ENCODE peak calls at places on chromosomes 4 and X, in six cellular contexts. One of them, this sample, is unnamed.

GRCh38 chr4:2537011-2537830 is 774 bp downstream of the FAM193A start:
- DNase-seq in Peyer's patch: peak; percentile 69
- DNase-seq in heart left ventricle: peak; percentile 46
- DNase-seq in cardiac fibroblast: peak; percentile 36
- DNase-seq in choroid plexus epithelial cell: peak; percentile 41
- DNase-seq in uterus: peak; percentile 47
- DNase-seq in this sample: no peak

GRCh38 chr4:73303711-73304110 is 45.1 kb upstream of the ANKRD17 start:
- DNase-seq in heart left ventricle: no peak
- DNase-seq in choroid plexus epithelial cell: no peak
- DNase-seq in uterus: no peak
- DNase-seq in cardiac fibroblast: no peak
- DNase-seq in Peyer's patch: no peak
- DNase-seq in this sample: no peak

GRCh38 chr4:38691251-38692008 is 27.4 kb downstream of the KLF3 start:
- DNase-seq in uterus: peak; percentile 33
- DNase-seq in heart left ventricle: no peak
- DNase-seq in cardiac fibroblast: peak; percentile 88
- DNase-seq in Peyer's patch: no peak
- DNase-seq in choroid plexus epithelial cell: peak; percentile 75
- DNase-seq in this sample: peak; percentile 71

GRCh38 chr4:155094421-155094820 is 114.0 kb upstream of the NPY2R start:
- DNase-seq in choroid plexus epithelial cell: peak; percentile 18
- DNase-seq in uterus: no peak
- DNase-seq in heart left ventricle: no peak
- DNase-seq in cardiac fibroblast: peak; percentile 69
- DNase-seq in Peyer's patch: no peak
- DNase-seq in this sample: peak; percentile 3

GRCh38 chr4:6087669-6088068 is 69.4 kb upstream of the C4orf50 start:
- DNase-seq in heart left ventricle: no peak
- DNase-seq in cardiac fibroblast: peak; percentile 14
- DNase-seq in choroid plexus epithelial cell: peak; percentile 26
- DNase-seq in Peyer's patch: no peak
- DNase-seq in uterus: no peak
- DNase-seq in this sample: no peak

GRCh38 chrX:53312946-53313745 is 31.8 kb upstream of the IQSEC2 start:
- DNase-seq in Peyer's patch: peak; percentile 88
- DNase-seq in choroid plexus epithelial cell: peak; percentile 60
- DNase-seq in heart left ventricle: peak; percentile 40
- DNase-seq in uterus: peak; percentile 62
- DNase-seq in cardiac fibroblast: peak; percentile 62
- DNase-seq in this sample: no peak

GRCh38 chr4:125389713-125390112 is 75.0 kb downstream of the FAT4 start:
- DNase-seq in cardiac fibroblast: peak; percentile 97
- DNase-seq in Peyer's patch: no peak
- DNase-seq in uterus: no peak
- DNase-seq in heart left ventricle: no peak
- DNase-seq in choroid plexus epithelial cell: peak; percentile 94
- DNase-seq in this sample: peak; percentile 90

GRCh38 chr4:129821073-129821472 is 725.1 kb downstream of the C4orf33 start:
- DNase-seq in cardiac fibroblast: no peak
- DNase-seq in uterus: no peak
- DNase-seq in choroid plexus epithelial cell: no peak
- DNase-seq in Peyer's patch: no peak
- DNase-seq in heart left ventricle: no peak
- DNase-seq in this sample: no peak

GRCh38 chr4:5824635-5825034 is 68.3 kb downstream of the CRMP1 start:
- DNase-seq in choroid plexus epithelial cell: peak; percentile 71
- DNase-seq in Peyer's patch: no peak
- DNase-seq in heart left ventricle: no peak
- DNase-seq in cardiac fibroblast: peak; percentile 66
- DNase-seq in uterus: no peak
- DNase-seq in this sample: no peak

GRCh38 chr4:8737075-8737474 is 134.6 kb downstream of the HMX1 start:
- DNase-seq in choroid plexus epithelial cell: no peak
- DNase-seq in Peyer's patch: peak; percentile 21
- DNase-seq in cardiac fibroblast: no peak
- DNase-seq in uterus: no peak
- DNase-seq in heart left ventricle: no peak
- DNase-seq in this sample: no peak

GRCh38 chrX:100731441-100732281 is at the start of gene SYTL4:
- DNase-seq in Peyer's patch: peak; percentile 54
- DNase-seq in cardiac fibroblast: peak; percentile 9
- DNase-seq in uterus: peak; percentile 66
- DNase-seq in choroid plexus epithelial cell: peak; percentile 12
- DNase-seq in heart left ventricle: peak; percentile 20
- DNase-seq in this sample: no peak

GRCh38 chrX:135421537-135421931 is 210 bp upstream of the SMIM10L2A start:
- DNase-seq in Peyer's patch: peak; percentile 93
- DNase-seq in heart left ventricle: peak; percentile 88
- DNase-seq in choroid plexus epithelial cell: peak; percentile 65
- DNase-seq in uterus: peak; percentile 85
- DNase-seq in cardiac fibroblast: peak; percentile 45
- DNase-seq in this sample: no peak

GRCh38 chrX:74924449-74925209 is 623 bp downstream of the NEXMIF start:
- DNase-seq in heart left ventricle: peak; percentile 14
- DNase-seq in uterus: peak; percentile 45
- DNase-seq in choroid plexus epithelial cell: peak; percentile 5
- DNase-seq in cardiac fibroblast: peak; percentile 9
- DNase-seq in Peyer's patch: peak; percentile 57
- DNase-seq in this sample: no peak

GRCh38 chr4:78629991-78630541 is 78.5 kb downstream of the ANXA3 start:
- DNase-seq in cardiac fibroblast: no peak
- DNase-seq in choroid plexus epithelial cell: no peak
- DNase-seq in Peyer's patch: peak; percentile 71
- DNase-seq in heart left ventricle: no peak
- DNase-seq in uterus: no peak
- DNase-seq in this sample: no peak

GRCh38 chrX:45771560-45772340 is 571.1 kb upstream of the DIPK2B start:
- DNase-seq in heart left ventricle: peak; percentile 21
- DNase-seq in uterus: no peak
- DNase-seq in Peyer's patch: peak; percentile 83
- DNase-seq in cardiac fibroblast: peak; percentile 74
- DNase-seq in choroid plexus epithelial cell: peak; percentile 79
- DNase-seq in this sample: no peak

GRCh38 chr4:166777760-166778159 is 456.5 kb downstream of the SPOCK3 start:
- DNase-seq in choroid plexus epithelial cell: no peak
- DNase-seq in Peyer's patch: no peak
- DNase-seq in heart left ventricle: no peak
- DNase-seq in uterus: no peak
- DNase-seq in cardiac fibroblast: no peak
- DNase-seq in this sample: no peak

GRCh38 chrX:87517571-87518141 is at the start of gene KLHL4:
- DNase-seq in Peyer's patch: no peak
- DNase-seq in choroid plexus epithelial cell: peak; percentile 97
- DNase-seq in cardiac fibroblast: peak; percentile 87
- DNase-seq in uterus: peak; percentile 18
- DNase-seq in heart left ventricle: peak; percentile 17
- DNase-seq in this sample: no peak

GRCh38 chrX:46704767-46705386 is 54.0 kb downstream of the SLC9A7 start:
- DNase-seq in uterus: no peak
- DNase-seq in choroid plexus epithelial cell: peak; percentile 67
- DNase-seq in Peyer's patch: no peak
- DNase-seq in heart left ventricle: no peak
- DNase-seq in cardiac fibroblast: peak; percentile 55
- DNase-seq in this sample: no peak

GRCh38 chrX:106481341-106481740 is 130.4 kb upstream of the RADX start:
- DNase-seq in choroid plexus epithelial cell: peak; percentile 59
- DNase-seq in cardiac fibroblast: peak; percentile 65
- DNase-seq in heart left ventricle: peak; percentile 19
- DNase-seq in uterus: no peak
- DNase-seq in Peyer's patch: peak; percentile 71
- DNase-seq in this sample: peak; percentile 4

GRCh38 chr4:10033191-10033881 is 12.0 kb upstream of the SLC2A9 start:
- DNase-seq in cardiac fibroblast: peak; percentile 86
- DNase-seq in choroid plexus epithelial cell: peak; percentile 73
- DNase-seq in Peyer's patch: peak; percentile 57
- DNase-seq in uterus: no peak
- DNase-seq in heart left ventricle: peak; percentile 40
- DNase-seq in this sample: no peak

GRCh38 chrX:104137496-104137895 is 19.3 kb downstream of the SLC25A53 start:
- DNase-seq in heart left ventricle: no peak
- DNase-seq in uterus: no peak
- DNase-seq in cardiac fibroblast: peak; percentile 44
- DNase-seq in choroid plexus epithelial cell: peak; percentile 40
- DNase-seq in Peyer's patch: no peak
- DNase-seq in this sample: no peak

GRCh38 chrX:47030339-47030738 is 47.9 kb upstream of the RGN start:
- DNase-seq in Peyer's patch: no peak
- DNase-seq in cardiac fibroblast: peak; percentile 83
- DNase-seq in choroid plexus epithelial cell: peak; percentile 78
- DNase-seq in uterus: no peak
- DNase-seq in heart left ventricle: no peak
- DNase-seq in this sample: peak; percentile 28

GRCh38 chr4:31037714-31038113 is 317.5 kb downstream of the PCDH7 start:
- DNase-seq in cardiac fibroblast: no peak
- DNase-seq in heart left ventricle: no peak
- DNase-seq in choroid plexus epithelial cell: no peak
- DNase-seq in uterus: no peak
- DNase-seq in Peyer's patch: no peak
- DNase-seq in this sample: no peak

GRCh38 chr4:44446191-44446590 is 2.4 kb downstream of the KCTD8 start:
- DNase-seq in cardiac fibroblast: no peak
- DNase-seq in choroid plexus epithelial cell: no peak
- DNase-seq in uterus: no peak
- DNase-seq in heart left ventricle: no peak
- DNase-seq in Peyer's patch: no peak
- DNase-seq in this sample: no peak

GRCh38 chr4:44446801-44447562 is 1.6 kb downstream of the KCTD8 start:
- DNase-seq in Peyer's patch: no peak
- DNase-seq in cardiac fibroblast: no peak
- DNase-seq in heart left ventricle: no peak
- DNase-seq in choroid plexus epithelial cell: no peak
- DNase-seq in uterus: no peak
- DNase-seq in this sample: no peak

GRCh38 chr4:44448548-44449443 is at the start of gene KCTD8:
- DNase-seq in cardiac fibroblast: peak; percentile 74
- DNase-seq in heart left ventricle: peak; percentile 71
- DNase-seq in uterus: peak; percentile 86
- DNase-seq in Peyer's patch: peak; percentile 72
- DNase-seq in choroid plexus epithelial cell: peak; percentile 34
- DNase-seq in this sample: peak; percentile 4

DNA sequence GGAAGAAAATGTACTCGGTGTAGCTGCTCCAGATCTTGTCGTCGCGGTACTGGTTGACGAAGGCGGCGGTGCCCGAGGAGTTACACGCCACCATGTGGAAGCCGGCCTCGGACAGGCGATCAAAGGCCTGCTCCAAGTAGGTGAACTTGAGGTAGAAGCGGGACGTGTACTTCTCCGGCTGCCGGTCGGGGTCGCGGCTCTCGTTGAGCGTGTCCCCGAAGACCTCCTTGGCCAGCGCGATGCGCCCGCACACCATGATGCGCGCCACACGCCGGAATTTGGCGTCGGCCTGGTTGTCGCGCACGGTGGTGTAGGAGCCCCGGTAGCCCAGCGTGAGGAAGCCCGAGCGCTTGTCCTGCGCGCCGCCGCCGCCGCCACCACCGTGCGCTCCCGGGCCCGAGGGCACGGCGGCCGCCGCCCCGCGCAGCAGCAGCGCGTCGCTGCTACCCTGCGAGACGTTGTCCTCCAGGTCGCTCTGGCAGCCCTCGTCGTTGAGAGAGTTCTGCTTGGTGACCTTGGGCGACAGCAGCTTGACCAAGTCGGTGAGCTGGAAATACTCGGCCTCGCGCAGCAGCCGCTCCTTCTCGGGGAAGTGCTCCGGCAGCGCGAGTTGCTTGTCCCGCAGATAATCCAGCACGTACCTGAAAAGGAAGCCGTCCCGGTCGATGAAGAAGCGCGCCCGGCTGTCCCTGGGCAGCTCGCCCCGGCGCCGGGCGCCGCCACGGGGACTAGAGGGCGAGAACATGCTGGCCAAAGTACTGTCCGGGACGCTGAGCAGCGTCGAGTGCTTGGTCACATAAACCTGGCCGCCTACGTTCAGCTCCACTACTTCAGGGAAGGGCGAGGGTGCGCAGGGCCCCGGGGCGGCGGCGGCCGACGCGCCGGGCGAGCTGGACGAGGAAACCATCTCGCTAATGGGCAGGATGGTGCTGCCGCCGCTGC is 775 bp downstream of the KCTD8 start:
- DNase-seq in uterus: peak; percentile 23
- DNase-seq in Peyer's patch: no peak
- DNase-seq in cardiac fibroblast: peak; percentile 30
- DNase-seq in heart left ventricle: peak; percentile 19
- DNase-seq in choroid plexus epithelial cell: peak; percentile 4
- DNase-seq in this sample: no peak
- H3K4me3 ChIP-seq in uterus: peak overlapping the region; percentile 53
- H3K4me3 ChIP-seq in Peyer's patch: peak overlapping the region; percentile 53
- H3K4me3 ChIP-seq in cardiac fibroblast: peak overlapping the region; percentile 27
- H3K4me3 ChIP-seq in heart left ventricle: peak overlapping the region; percentile 48
- H3K4me3 ChIP-seq in choroid plexus epithelial cell: peak overlapping the region; percentile 49
- H3K4me3 ChIP-seq in this sample: no peak overlapping the region

GRCh38 chr4:151646322-151646721 is 114.5 kb downstream of the GATB start:
- DNase-seq in uterus: no peak
- DNase-seq in Peyer's patch: no peak
- DNase-seq in choroid plexus epithelial cell: no peak
- DNase-seq in heart left ventricle: no peak
- DNase-seq in cardiac fibroblast: peak; percentile 6
- DNase-seq in this sample: no peak

GRCh38 chr4:151652841-151653547 is 107.8 kb downstream of the GATB start:
- DNase-seq in heart left ventricle: no peak
- DNase-seq in choroid plexus epithelial cell: peak; percentile 19
- DNase-seq in uterus: no peak
- DNase-seq in cardiac fibroblast: peak; percentile 39
- DNase-seq in Peyer's patch: no peak
- DNase-seq in this sample: peak; percentile 87

GRCh38 chr4:151651496-151651895 is 109.3 kb downstream of the GATB start:
- DNase-seq in uterus: no peak
- DNase-seq in choroid plexus epithelial cell: no peak
- DNase-seq in cardiac fibroblast: no peak
- DNase-seq in Peyer's patch: no peak
- DNase-seq in heart left ventricle: no peak
- DNase-seq in this sample: no peak

GRCh38 chr4:151653548-151653918 is 107.3 kb downstream of the GATB start:
- DNase-seq in heart left ventricle: no peak
- DNase-seq in Peyer's patch: no peak
- DNase-seq in cardiac fibroblast: no peak
- DNase-seq in choroid plexus epithelial cell: no peak
- DNase-seq in uterus: no peak
- DNase-seq in this sample: no peak

GRCh38 chr4:151649461-151649860 is 111.3 kb downstream of the GATB start:
- DNase-seq in choroid plexus epithelial cell: no peak
- DNase-seq in heart left ventricle: no peak
- DNase-seq in Peyer's patch: no peak
- DNase-seq in uterus: no peak
- DNase-seq in cardiac fibroblast: peak; percentile 14
- DNase-seq in this sample: no peak
- TF ChIP-seq CTCF in choroid plexus epithelial cell: no peak
- TF ChIP-seq CTCF in heart left ventricle: no peak
- TF ChIP-seq CTCF in Peyer's patch: no peak
- TF ChIP-seq CTCF in uterus: no peak
- TF ChIP-seq CTCF in cardiac fibroblast: peak; percentile 9
- TF ChIP-seq CTCF in this sample: peak; percentile 30

GRCh38 chr4:682490-683172 is 6.3 kb downstream of the SLC49A3 start:
- DNase-seq in choroid plexus epithelial cell: no peak
- DNase-seq in Peyer's patch: peak; percentile 60
- DNase-seq in heart left ventricle: no peak
- DNase-seq in uterus: no peak
- DNase-seq in cardiac fibroblast: no peak
- DNase-seq in this sample: no peak
- H3K4me3 ChIP-seq in choroid plexus epithelial cell: no peak overlapping the region
- H3K4me3 ChIP-seq in Peyer's patch: peak overlapping the region; percentile 50
- H3K4me3 ChIP-seq in heart left ventricle: no peak overlapping the region
- H3K4me3 ChIP-seq in uterus: no peak overlapping the region
- H3K4me3 ChIP-seq in cardiac fibroblast: no peak overlapping the region
- H3K4me3 ChIP-seq in this sample: no peak overlapping the region

GRCh38 chr4:106809083-106809482 is 227.0 kb downstream of the DKK2 start:
- DNase-seq in heart left ventricle: no peak
- DNase-seq in Peyer's patch: no peak
- DNase-seq in choroid plexus epithelial cell: peak; percentile 84
- DNase-seq in cardiac fibroblast: peak; percentile 81
- DNase-seq in uterus: no peak
- DNase-seq in this sample: no peak
- TF ChIP-seq CTCF in heart left ventricle: no peak
- TF ChIP-seq CTCF in Peyer's patch: no peak
- TF ChIP-seq CTCF in choroid plexus epithelial cell: peak; percentile 71
- TF ChIP-seq CTCF in cardiac fibroblast: peak; percentile 64
- TF ChIP-seq CTCF in uterus: no peak
- TF ChIP-seq CTCF in this sample: peak; percentile 63

This sample was measured in AG09309.